ENCODE peak calls at places on chromosome 5, in six cellular contexts. A is HL-60, L is left ventricle myocardium inferior, B is ascending aorta, H is GM06990, R is testis. G is an unnamed sample. For H3K27me3, the result is how much of the 10 kb centered on the place peaks cover.

GRCh38 chr5:54909126-54909525 is 76.3 kb downstream of the ESM1 start:
- DNase-seq in L (no peak), R (no peak), B (no peak), A (no peak), H (no peak), G (no peak)

GRCh38 chr5:139650689-139651501 is 2.7 kb downstream of the CXXC5 start:
- DNase-seq in L (peak), A (no peak), R (peak), H (no peak), B (no peak), G (no peak)

GRCh38 chr5:36691993-36692392 is 85.6 kb downstream of the SLC1A3 start:
- DNase-seq in R (no peak), H (no peak), L (peak), A (no peak), B (no peak), G (no peak)

GRCh38 chr5:139692605-139693340 is 44.6 kb downstream of the CXXC5 start:
- DNase-seq in R (no peak), B (no peak), L (no peak), A (no peak), H (no peak), G (no peak)

GRCh38 chr5:88142801-88143692 is 125.6 kb downstream of the TMEM161B start:
- DNase-seq in B (no peak), L (no peak), A (no peak), H (no peak), R (no peak), G (peak)

GRCh38 chr5:159033351-159033657 is 66.4 kb downstream of the EBF1 start:
- DNase-seq in L (no peak), B (no peak), A (no peak), H (no peak), R (no peak), G (no peak)

GRCh38 chr5:142686210-142686734 is 382 bp upstream of the FGF1 start:
- DNase-seq in A (no peak), H (no peak), B (no peak), R (no peak), L (no peak), G (no peak)

GRCh38 chr5:124544366-124545055 is 201.9 kb downstream of the ZNF608 start:
- DNase-seq in A (no peak), L (no peak), H (peak), B (no peak), R (no peak), G (no peak)

GRCh38 chr5:38719916-38720315 is 125.9 kb upstream of the OSMR start:
- DNase-seq in A (no peak), H (no peak), B (no peak), R (no peak), L (no peak), G (no peak)

GRCh38 chr5:152389209-152389608 is 15.9 kb downstream of the NMUR2 start:
- DNase-seq in R (no peak), L (no peak), B (no peak), A (no peak), H (no peak), G (no peak)

GRCh38 chr5:123945548-123945947 is 433.6 kb downstream of the CSNK1G3 start:
- DNase-seq in L (no peak), R (no peak), B (no peak), H (no peak), A (no peak), G (no peak)

GRCh38 chr5:98780390-98780789 is 6.9 kb downstream of the RGMB start:
- DNase-seq in H (no peak), R (no peak), A (no peak), B (no peak), L (no peak), G (no peak)

GRCh38 chr5:115191439-115192031 is 21.8 kb upstream of the TRIM36 start:
- DNase-seq in L (no peak), A (no peak), R (no peak), B (no peak), H (no peak), G (no peak)

GRCh38 chr5:93158841-93159240 is 422.2 kb downstream of the NR2F1-AS1 start:
- DNase-seq in H (no peak), L (no peak), R (no peak), B (no peak), A (no peak), G (no peak)

GRCh38 chr5:18114161-18114802 is 480.0 kb downstream of the TAF11L14 start:
- DNase-seq in R (no peak), B (no peak), L (no peak), H (no peak), A (no peak), G (no peak)

GRCh38 chr5:45694255-45694834 is 1.8 kb downstream of the HCN1 start:
- DNase-seq in L (no peak), B (no peak), R (no peak), A (no peak), H (no peak), G (no peak)

GRCh38 chr5:175585573-175585972 is 72.3 kb upstream of the HRH2 start:
- DNase-seq in A (no peak), L (no peak), B (no peak), R (no peak), H (no peak), G (no peak)

GRCh38 chr5:76114192-76114795 is 31.1 kb downstream of the SV2C start:
- DNase-seq in R (no peak), A (no peak), H (no peak), B (no peak), L (no peak), G (no peak)

GRCh38 chr5:68459500-68460139 is 244.1 kb downstream of the PIK3R1 start:
- DNase-seq in H (no peak), A (no peak), B (no peak), R (no peak), L (no peak), G (no peak)

GRCh38 chr5:40386293-40386692 is 293.4 kb upstream of the PTGER4 start:
- DNase-seq in R (no peak), A (peak), B (no peak), H (peak), L (no peak), G (peak)

GRCh38 chr5:9543266-9543925 is 2.5 kb downstream of the SEMA5A start:
- DNase-seq in H (no peak), L (no peak), A (no peak), R (no peak), B (no peak), G (no peak)

GRCh38 chr5:54646285-54647101 is 128.9 kb downstream of the SNX18 start:
- DNase-seq in B (peak), R (peak), A (peak), H (peak), L (peak), G (peak)

GRCh38 chr5:180059326-180059725 is 12.2 kb downstream of the RNF130 start:
- DNase-seq in R (no peak), A (no peak), B (no peak), L (no peak), H (no peak), G (no peak)

GRCh38 chr5:76701298-76701697 is 14.6 kb upstream of the F2R start:
- DNase-seq in B (no peak), A (no peak), R (no peak), L (no peak), H (no peak), G (no peak)

GRCh38 chr5:127298623-127299022 is 8.0 kb downstream of the MEGF10 start:
- DNase-seq in L (no peak), B (no peak), R (peak), H (no peak), A (no peak), G (no peak)

GRCh38 chr5:152560508-152561137 is 155.5 kb upstream of the NMUR2 start:
- DNase-seq in B (no peak), H (no peak), L (peak), A (peak), R (peak), G (peak)

GRCh38 chr5:142003266-142003800 is 9.5 kb downstream of the GNPDA1 start:
- DNase-seq in R (no peak), B (no peak), A (no peak), H (no peak), L (no peak), G (no peak)

GRCh38 chr5:96636601-96637000 is 25.6 kb upstream of the CAST start:
- DNase-seq in L (no peak), H (no peak), A (no peak), B (no peak), R (no peak), G (no peak)

GRCh38 chr5:1974081-1974480 is 91.4 kb upstream of the IRX4 start:
- DNase-seq in H (no peak), B (no peak), L (no peak), A (no peak), R (no peak), G (no peak)

GRCh38 chr5:111142932-111143331 is 50.8 kb downstream of the WDR36 start:
- DNase-seq in R (no peak), L (no peak), A (no peak), H (no peak), B (no peak), G (no peak)

GRCh38 chr5:111147502-111147901 is 55.4 kb downstream of the WDR36 start:
- DNase-seq in L (no peak), H (no peak), R (no peak), A (no peak), B (no peak), G (no peak)

GRCh38 chr5:111143910-111144309 is 51.8 kb downstream of the WDR36 start:
- DNase-seq in A (no peak), H (no peak), R (peak), B (no peak), L (peak), G (no peak)

GRCh38 chr5:111146053-111146452 is 53.9 kb downstream of the WDR36 start:
- DNase-seq in R (peak), A (no peak), B (no peak), L (no peak), H (no peak), G (peak)

DNA sequence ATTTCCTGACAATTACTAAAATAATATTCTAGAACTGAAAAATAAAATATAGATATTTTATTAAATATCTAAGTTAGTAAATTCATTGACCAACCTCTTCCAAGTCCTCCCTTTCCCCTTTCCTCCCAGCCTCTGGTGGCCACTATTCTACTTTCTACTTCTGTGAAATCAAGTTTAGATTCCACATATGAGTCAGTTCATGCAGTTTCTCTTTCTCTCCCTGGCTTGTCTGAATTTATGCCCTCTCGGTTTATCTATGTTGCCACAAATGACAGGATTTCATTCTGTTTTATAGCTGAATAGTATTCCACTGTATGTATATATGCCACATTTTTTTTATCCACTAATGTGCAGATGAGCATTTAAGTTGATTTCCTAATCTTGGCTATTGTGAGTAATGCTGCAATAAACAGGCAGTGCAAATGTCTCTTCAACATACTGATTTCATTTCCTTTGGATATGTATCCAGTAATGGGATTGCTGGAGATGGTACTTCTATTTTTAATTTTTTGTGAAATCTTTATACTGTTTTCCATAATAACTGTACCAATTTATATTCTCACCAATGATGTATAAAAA is 52.3 kb downstream of the WDR36 start:
- DNase-seq in L (no peak), R (no peak), A (no peak), B (no peak), H (no peak), G (no peak)
- TF ChIP-seq CTCF in L (no peak), R (no peak), A (no peak), B (no peak), H (peak), G (no peak)

GRCh38 chr5:176632777-176633176 is 2.3 kb downstream of the EIF4E1B start:
- DNase-seq in R (no peak), H (no peak), B (no peak), L (no peak), A (no peak), G (no peak)

GRCh38 chr5:176630681-176631222 is 277 bp downstream of the EIF4E1B start:
- DNase-seq in A (no peak), B (no peak), H (no peak), L (no peak), R (no peak), G (no peak)

GRCh38 chr5:176631383-176631970 is 1.0 kb downstream of the EIF4E1B start:
- DNase-seq in R (no peak), H (no peak), L (no peak), A (no peak), B (no peak), G (no peak)

GRCh38 chr5:176636426-176636825 is 6.0 kb downstream of the EIF4E1B start:
- DNase-seq in A (no peak), B (no peak), R (no peak), L (no peak), H (no peak), G (no peak)

DNA sequence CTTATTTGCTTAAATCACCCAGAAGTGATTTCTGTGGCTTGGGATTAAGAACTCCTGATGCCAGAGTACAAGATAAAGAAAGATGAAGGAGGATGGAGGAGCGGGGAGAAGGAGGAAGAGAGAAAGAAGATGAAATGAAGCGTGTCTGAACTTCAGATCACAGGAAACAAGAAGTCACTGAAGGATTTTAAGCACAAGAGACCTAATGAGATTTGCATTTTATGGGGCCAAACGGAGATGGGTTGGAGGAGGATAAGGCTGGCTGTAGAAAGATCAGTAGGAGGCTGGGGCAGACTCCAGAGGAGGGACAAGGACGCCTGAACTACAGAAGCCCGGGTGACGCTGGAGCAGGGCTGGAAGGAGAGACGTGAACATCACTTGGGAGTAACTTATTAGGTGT is 3.2 kb downstream of the EIF4E1B start:
- DNase-seq in L (no peak), R (no peak), A (no peak), H (no peak), B (no peak), G (no peak)
- H3K27me3 ChIP-seq in L (half or more), R (under half), A (half or more), H (under half), B (under half), G (half or more)

GRCh38 chr5:157818368-157818767 is 40.6 kb downstream of the CLINT1 start:
- DNase-seq in B (no peak), H (no peak), R (no peak), L (no peak), A (no peak), G (no peak)

GRCh38 chr5:157820593-157821252 is 38.2 kb downstream of the CLINT1 start:
- DNase-seq in A (peak), L (no peak), B (no peak), R (peak), H (no peak), G (peak)

GRCh38 chr5:157817928-157818327 is 41.0 kb downstream of the CLINT1 start:
- DNase-seq in B (no peak), R (no peak), L (no peak), A (no peak), H (no peak), G (no peak)

GRCh38 chr5:157819502-157820125 is 39.3 kb downstream of the CLINT1 start:
- DNase-seq in L (no peak), B (no peak), R (no peak), A (no peak), H (no peak), G (no peak)

GRCh38 chr5:157816682-157817268 is 42.2 kb downstream of the CLINT1 start:
- DNase-seq in L (no peak), R (no peak), A (no peak), H (no peak), B (no peak), G (peak)
- TF ChIP-seq CTCF in L (peak), R (no peak), A (no peak), H (peak), B (peak), G (peak)

GRCh38 chr5:135930949-135931295 is 23.9 kb downstream of the LECT2 start:
- DNase-seq in L (no peak), B (no peak), R (no peak), A (no peak), H (no peak), G (no peak)
- H3K27me3 ChIP-seq in L (half or more), B (under half), R (under half), A (under half), H (under half), G (under half)

DNA sequence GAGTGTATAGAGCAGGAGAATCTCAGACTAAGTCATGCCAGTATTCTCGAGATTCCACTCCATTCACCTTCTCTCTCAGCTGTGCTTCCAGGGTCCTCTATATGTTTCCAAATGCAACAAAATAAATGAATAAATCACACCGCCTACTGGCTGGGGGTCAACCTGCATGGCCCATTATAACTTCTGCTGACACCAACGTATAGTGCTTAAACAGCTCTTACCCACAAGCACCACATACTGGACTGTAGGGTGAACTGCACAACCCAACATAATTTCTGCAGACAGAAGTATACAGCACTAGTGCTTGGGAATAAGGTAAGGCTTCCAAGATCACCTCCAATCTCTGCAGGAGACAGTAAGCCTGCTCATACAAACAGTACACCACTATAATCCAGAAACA is 33.1 kb upstream of the HTR4 start:
- DNase-seq in R (no peak), H (peak), L (no peak), A (peak), B (no peak), G (peak)
- TF ChIP-seq CTCF in R (no peak), H (peak), L (no peak), A (peak), B (no peak), G (peak)

GRCh38 chr5:132822650-132823480 is 7.6 kb downstream of the SHROOM1 start:
- DNase-seq in H (peak), L (no peak), A (no peak), B (no peak), R (peak), G (no peak)
- H3K27me3 ChIP-seq in H (under half), L (under half), A (under half), B (under half), R (under half), G (under half)

DNA sequence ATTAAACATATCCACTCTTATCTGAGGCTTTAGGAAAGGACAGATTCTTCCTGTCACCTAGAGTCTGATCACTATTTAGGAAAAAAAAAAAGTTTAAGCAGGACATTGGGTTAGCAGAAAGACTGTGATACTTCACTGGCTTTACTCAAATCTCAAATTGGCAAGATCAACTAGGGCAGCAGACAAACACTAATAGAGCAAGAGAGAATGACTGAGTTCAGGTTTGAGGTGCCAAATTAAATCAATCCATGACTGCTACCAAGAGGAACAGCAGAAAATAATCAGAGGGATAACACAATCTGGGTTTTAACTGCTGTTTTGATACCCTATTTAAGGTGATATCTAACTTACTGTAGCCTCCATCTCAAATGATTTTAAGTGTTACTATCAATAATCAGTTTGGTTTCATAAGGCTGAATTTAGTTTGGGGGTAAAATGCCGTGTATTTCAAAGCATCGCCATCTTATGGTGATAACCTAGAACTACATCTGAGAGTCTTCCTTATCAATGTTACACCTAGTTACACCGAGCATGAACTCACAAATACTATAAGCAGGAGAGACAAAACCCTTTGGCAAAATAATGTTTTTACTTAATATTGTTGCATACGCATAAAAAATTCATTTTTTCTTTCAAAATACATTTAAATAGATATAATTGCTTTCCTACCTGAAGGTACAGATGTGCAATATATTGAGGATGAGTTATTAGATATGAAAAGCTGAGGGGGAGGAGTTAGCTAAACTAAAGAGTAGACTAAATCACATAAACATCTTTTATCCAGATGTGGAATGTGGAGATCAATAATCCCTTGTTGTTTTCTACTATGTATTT is 286.4 kb upstream of the CDH12 start:
- DNase-seq in L (no peak), R (no peak), A (no peak), B (no peak), H (no peak), G (peak)
- TF ChIP-seq CTCF in L (peak), R (no peak), A (peak), B (no peak), H (peak), G (peak)

DNA sequence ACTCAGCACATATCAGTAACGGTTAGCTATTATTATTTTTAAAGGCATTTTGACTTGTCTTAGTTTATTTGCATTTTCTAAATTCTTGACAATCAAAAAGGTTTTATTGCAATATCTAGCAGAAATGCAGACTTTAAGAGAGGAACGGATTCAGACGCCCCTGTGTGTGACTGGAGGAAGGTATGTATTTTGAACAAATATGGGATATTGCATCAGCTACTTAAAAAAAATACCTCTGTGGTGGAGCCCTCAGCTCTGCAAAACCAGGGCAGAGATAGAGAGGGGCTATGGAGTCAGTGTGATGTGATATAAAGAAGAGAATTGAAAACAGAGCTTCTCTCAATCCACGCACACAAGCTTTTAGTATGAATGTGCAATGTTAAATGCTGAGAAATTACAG is 142.4 kb downstream of the ICE1 start:
- DNase-seq in R (no peak), L (no peak), H (no peak), B (no peak), A (no peak), G (no peak)
- H3K27me3 ChIP-seq in R (under half), L (under half), H (under half), B (under half), A (under half), G (under half)